ENCODE peak calls at places on chromosomes 6 and 20, in four cellular contexts. X is M059J, K is SW480, R is right cardiac atrium. N is an unnamed sample.

GRCh38 chr6:144659735-144660246 is 374.7 kb downstream of the UTRN start:
- DNase-seq in X (no peak), R (no peak), K (no peak), N (no peak)

GRCh38 chr6:119061215-119061614 is 17.2 kb downstream of the FAM184A start:
- DNase-seq in K (no peak), R (no peak), X (no peak), N (no peak)

GRCh38 chr20:44627364-44628010 is 24.0 kb downstream of the ADA start:
- DNase-seq in R (no peak), K (no peak), X (no peak), N (no peak)

GRCh38 chr6:33192671-33193602 is 670 bp upstream of the COL11A2 start:
- DNase-seq in K (no peak), X (no peak), R (peak), N (peak)

GRCh38 chr6:45900808-45901752 is 114.6 kb downstream of the CLIC5 start:
- DNase-seq in X (peak), R (no peak), K (no peak), N (no peak)

GRCh38 chr20:18394363-18394762 is 72.5 kb downstream of the DZANK1 start:
- DNase-seq in K (no peak), R (no peak), X (no peak), N (no peak)

GRCh38 chr6:52333840-52334200 is 28.1 kb upstream of the PAQR8 start:
- DNase-seq in K (peak), X (peak), R (no peak), N (no peak)

GRCh38 chr20:12570371-12570770 is 438.4 kb upstream of the SPTLC3 start:
- DNase-seq in K (peak), X (peak), R (no peak), N (peak)

GRCh38 chr6:35673755-35674154 is 15.0 kb downstream of the FKBP5 start:
- DNase-seq in R (no peak), K (no peak), X (no peak), N (no peak)

GRCh38 chr6:14046476-14047068 is 71.0 kb upstream of the CD83 start:
- DNase-seq in K (peak), R (no peak), X (peak), N (peak)

GRCh38 chr6:148508401-148509151 is 165.9 kb downstream of the SASH1 start:
- DNase-seq in X (peak), R (no peak), K (no peak), N (no peak)

GRCh38 chr20:25059487-25059820 is 1.5 kb upstream of the ACSS1 start:
- DNase-seq in X (no peak), R (no peak), K (no peak), N (no peak)

GRCh38 chr6:147660334-147661311 is 152.1 kb downstream of the SAMD5 start:
- DNase-seq in K (no peak), R (no peak), X (no peak), N (no peak)

GRCh38 chr6:29676981-29677601 is 3.9 kb downstream of the ZFP57 start:
- DNase-seq in R (no peak), K (peak), X (peak), N (peak)

GRCh38 chr6:155128971-155129370 is 133.9 kb downstream of the TIAM2 start:
- DNase-seq in X (no peak), R (no peak), K (no peak), N (no peak)

GRCh38 chr6:95576218-95576617 is 1.1 kb upstream of the MANEA start:
- DNase-seq in K (no peak), X (no peak), R (no peak), N (peak)

GRCh38 chr6:27135087-27135657 is 112.3 kb upstream of the PRSS16 start:
- DNase-seq in X (no peak), R (no peak), K (no peak), N (no peak)

GRCh38 chr6:37222125-37222967 is 35.2 kb upstream of the TBC1D22B start:
- DNase-seq in R (peak), X (peak), K (peak), N (peak)

GRCh38 chr6:104648347-104648746 is 211.4 kb downstream of the HACE1 start:
- DNase-seq in K (no peak), R (no peak), X (no peak), N (no peak)

GRCh38 chr20:50675671-50676376 is 15.5 kb downstream of the RIPOR3 start:
- DNase-seq in X (peak), K (peak), R (no peak), N (no peak)

N was measured in DMS53.